ENCODE peak calls at places on chromosomes 1 and 21, in seven cellular contexts. F is GM23338, J is IMR-90, C is keratinocyte, U is hepatocyte, P is HCT116, T is endothelial cell of umbilical vein. I is an unnamed sample.

GRCh38 chr1:174894087-174894768 is 105.5 kb upstream of the CACYBP start:
- DNase-seq in F (no peak), U (no peak), T (no peak), C (no peak), P (no peak), J (no peak), I (no peak)

GRCh38 chr1:229058716-229059115 is 212.2 kb upstream of the RAB4A start:
- DNase-seq in P (no peak), C (no peak), U (no peak), F (peak; percentile 13), J (no peak), T (peak; percentile 29), I (no peak)

GRCh38 chr1:106755682-106756406 is 300.6 kb upstream of the PRMT6 start:
- DNase-seq in F (no peak), J (peak; percentile 10), C (peak; percentile 11), T (no peak), P (no peak), U (no peak), I (no peak)

GRCh38 chr1:95927061-95927460 is 693.1 kb downstream of the RWDD3 start:
- DNase-seq in T (no peak), C (no peak), J (no peak), U (no peak), P (no peak), F (no peak), I (no peak)

GRCh38 chr1:240474133-240474614 is 137.8 kb downstream of the GREM2 start:
- DNase-seq in U (peak; percentile 26), T (no peak), P (no peak), F (no peak), C (no peak), J (peak; percentile 87), I (no peak)

GRCh38 chr1:224735159-224735558 is 119.0 kb downstream of the CNIH3 start:
- DNase-seq in F (no peak), U (no peak), J (no peak), T (no peak), C (no peak), P (no peak), I (no peak)

GRCh38 chr1:29327223-29327935 is 91.1 kb downstream of the PTPRU start:
- DNase-seq in T (no peak), U (no peak), P (no peak), J (no peak), F (no peak), C (no peak), I (no peak)

GRCh38 chr1:190808035-190808434 is 330.4 kb upstream of the BRINP3 start:
- DNase-seq in F (no peak), J (no peak), U (no peak), P (no peak), C (no peak), T (no peak), I (no peak)

GRCh38 chr1:244552336-244552735 is 91.3 kb downstream of the CATSPERE start:
- DNase-seq in U (no peak), P (no peak), C (no peak), J (no peak), T (no peak), F (no peak), I (no peak)

GRCh38 chr1:159896086-159896930 is 3.7 kb downstream of the CFAP45 start:
- DNase-seq in F (no peak), T (no peak), J (no peak), C (no peak), U (no peak), P (no peak), I (no peak)

GRCh38 chr21:41497008-41497407 is 10.9 kb downstream of the TMPRSS2 start:
- DNase-seq in F (no peak), C (no peak), U (peak; percentile 52), T (no peak), J (no peak), P (no peak), I (no peak)

GRCh38 chr1:28591708-28592313 is at the start of gene RAB42:
- DNase-seq in J (no peak), U (peak; percentile 58), P (no peak), T (no peak), C (no peak), F (peak; percentile 80), I (peak; percentile 73)

GRCh38 chr1:239126881-239127280 is 259.5 kb upstream of the CHRM3 start:
- DNase-seq in P (no peak), T (no peak), J (no peak), C (no peak), F (no peak), U (no peak), I (no peak)

DNA sequence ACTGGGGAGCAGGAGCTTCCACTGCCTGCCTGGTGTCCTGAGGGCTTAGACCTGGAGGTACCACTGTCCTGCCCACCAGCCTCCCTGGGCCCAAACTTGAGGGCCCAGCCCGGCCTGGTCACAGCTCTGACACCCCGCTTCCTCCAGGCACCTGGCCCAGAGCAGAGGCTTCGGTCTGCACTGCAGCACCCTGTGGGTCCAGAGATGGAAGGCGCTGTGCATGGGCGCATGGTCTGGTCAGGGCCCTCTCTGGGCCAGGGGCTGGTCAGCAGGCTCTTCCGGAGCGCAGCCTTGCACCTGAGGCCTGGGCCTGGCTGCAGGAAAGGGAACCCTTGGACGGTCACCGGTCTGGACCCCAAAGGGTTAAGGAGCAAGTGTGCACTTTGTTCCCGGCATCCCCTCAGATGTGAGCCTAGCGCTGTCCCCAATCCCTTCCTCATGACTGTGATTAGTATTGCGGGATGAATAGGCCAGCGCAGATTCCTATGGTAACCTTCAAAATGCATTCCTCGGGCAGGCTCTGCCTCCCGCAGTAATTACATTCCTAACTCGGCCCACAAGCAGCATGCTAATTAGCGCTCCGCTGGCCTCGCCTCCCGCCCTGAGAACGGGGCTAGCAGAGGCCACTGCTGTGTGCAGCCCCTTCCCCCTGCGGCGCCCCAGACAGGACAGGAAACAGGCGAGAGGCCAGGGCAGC is 36.3 kb downstream of the PRDM16 start:
- DNase-seq in F (peak; percentile 94), T (no peak), P (no peak), J (no peak), C (no peak), U (peak; percentile 75), I (peak; percentile 98)
- H4K20me1 ChIP-seq in F (no peaks in the 10 kb centered on the region), T (no peaks in the 10 kb centered on the region), P (no peaks in the 10 kb centered on the region), J (no peaks in the 10 kb centered on the region), C (no peaks in the 10 kb centered on the region), U (no peaks in the 10 kb centered on the region), I (no peaks in the 10 kb centered on the region)

DNA sequence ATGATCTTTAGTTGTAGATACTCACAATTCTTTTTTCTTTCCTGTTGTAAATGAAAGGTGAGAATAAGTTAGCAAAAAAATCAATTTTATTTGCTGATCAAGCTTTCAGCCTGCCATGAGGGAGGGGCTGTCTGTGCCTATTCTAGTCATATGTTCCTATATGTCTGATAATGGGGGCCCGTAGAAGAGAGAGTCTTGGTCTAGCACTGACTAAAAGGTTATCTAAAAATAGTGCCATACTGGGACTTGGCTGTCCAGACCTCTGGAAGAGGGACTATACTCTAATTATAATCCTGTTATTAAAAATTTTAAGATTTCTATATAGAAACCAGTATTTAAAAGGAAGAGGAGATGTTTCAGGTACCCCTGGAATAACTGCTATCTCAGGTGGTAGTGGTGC is 18.6 kb downstream of the GNAI3 start:
- DNase-seq in F (no peak), T (no peak), P (no peak), U (no peak), J (no peak), C (no peak), I (no peak)
- H4K20me1 ChIP-seq in F (peaks cover 9% of the 10 kb centered on the region), T (peaks cover 12% of the 10 kb centered on the region), P (peaks cover 19% of the 10 kb centered on the region), U (peaks cover 77% of the 10 kb centered on the region), J (peaks cover 85% of the 10 kb centered on the region), C (peaks cover 27% of the 10 kb centered on the region), I (peaks cover 84% of the 10 kb centered on the region)

GRCh38 chr1:235326719-235327558 is 1.0 kb downstream of the ARID4B start:
- DNase-seq in T (peak; percentile 63), F (peak; percentile 69), J (no peak), P (no peak), C (no peak), U (peak; percentile 58), I (peak; percentile 60)

GRCh38 chr1:235327559-235328270 is at the start of gene ARID4B:
- DNase-seq in U (no peak), P (no peak), C (no peak), T (no peak), F (no peak), J (no peak), I (peak; percentile 52)

GRCh38 chr1:235325854-235326253 is 2.1 kb downstream of the ARID4B start:
- DNase-seq in P (no peak), J (no peak), T (no peak), U (no peak), C (no peak), F (no peak), I (no peak)

GRCh38 chr1:235324296-235324695 is 3.7 kb downstream of the ARID4B start:
- DNase-seq in T (no peak), P (no peak), C (no peak), J (no peak), F (no peak), U (no peak), I (no peak)

GRCh38 chr1:235325139-235325538 is 2.8 kb downstream of the ARID4B start:
- DNase-seq in U (no peak), J (no peak), T (peak; percentile 9), P (no peak), F (no peak), C (no peak), I (no peak)
- H4K20me1 ChIP-seq in U (peaks cover 75% of the 10 kb centered on the region), J (peaks cover 71% of the 10 kb centered on the region), T (peaks cover 19% of the 10 kb centered on the region), P (no peaks in the 10 kb centered on the region), F (peaks cover 46% of the 10 kb centered on the region), C (peaks cover 4% of the 10 kb centered on the region), I (peaks cover 80% of the 10 kb centered on the region)

GRCh38 chr21:33550772-33551660 is 8.2 kb downstream of the SON start:
- DNase-seq in F (no peak), J (no peak), T (no peak), C (no peak), U (no peak), P (no peak), I (no peak)

GRCh38 chr21:33552093-33552998 is 9.5 kb downstream of the SON start:
- DNase-seq in P (no peak), C (no peak), T (no peak), F (no peak), J (peak; percentile 22), U (no peak), I (no peak)

GRCh38 chr21:33552999-33553598 is 10.3 kb downstream of the SON start:
- DNase-seq in J (no peak), T (no peak), P (no peak), C (no peak), F (no peak), U (no peak), I (no peak)

GRCh38 chr21:33551664-33552063 is 8.8 kb downstream of the SON start:
- DNase-seq in U (no peak), C (no peak), T (no peak), F (no peak), J (no peak), P (no peak), I (no peak)

DNA sequence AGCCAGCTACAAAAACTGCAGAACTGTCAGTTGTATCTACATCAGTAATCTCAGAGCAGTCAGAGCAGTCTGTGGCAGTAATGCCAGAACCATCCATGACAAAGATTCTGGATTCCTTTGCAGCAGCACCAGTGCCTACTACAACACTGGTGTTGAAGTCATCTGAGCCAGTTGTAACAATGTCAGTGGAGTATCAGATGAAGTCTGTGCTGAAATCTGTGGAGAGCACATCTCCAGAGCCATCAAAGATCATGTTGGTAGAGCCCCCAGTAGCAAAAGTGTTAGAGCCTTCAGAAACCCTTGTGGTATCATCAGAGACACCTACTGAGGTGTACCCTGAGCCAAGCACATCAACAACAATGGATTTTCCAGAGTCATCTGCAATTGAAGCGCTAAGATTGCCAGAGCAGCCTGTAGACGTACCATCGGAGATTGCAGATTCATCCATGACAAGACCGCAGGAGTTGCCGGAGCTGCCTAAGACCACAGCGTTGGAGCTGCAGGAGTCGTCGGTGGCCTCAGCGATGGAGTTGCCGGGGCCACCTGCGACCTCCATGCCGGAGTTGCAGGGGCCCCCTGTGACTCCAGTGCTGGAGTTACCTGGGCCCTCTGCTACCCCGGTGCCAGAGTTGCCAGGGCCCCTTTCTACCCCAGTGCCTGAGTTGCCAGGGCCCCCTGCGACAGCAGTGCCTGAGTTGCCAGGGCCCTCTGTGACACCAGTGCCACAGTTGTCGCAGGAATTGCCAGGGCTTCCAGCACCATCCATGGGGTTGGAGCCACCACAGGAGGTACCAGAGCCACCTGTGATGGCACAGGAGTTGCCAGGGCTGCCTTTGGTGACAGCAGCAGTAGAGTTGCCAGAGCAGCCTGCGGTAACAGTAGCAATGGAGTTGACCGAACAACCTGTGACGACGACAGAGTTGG is 7.3 kb downstream of the SON start:
- DNase-seq in U (no peak), P (no peak), J (no peak), C (no peak), F (no peak), T (no peak), I (no peak)
- H4K20me1 ChIP-seq in U (peaks cover 99% of the 10 kb centered on the region), P (peaks cover 48% of the 10 kb centered on the region), J (peaks cover 85% of the 10 kb centered on the region), C (peaks cover 47% of the 10 kb centered on the region), F (peaks cover 50% of the 10 kb centered on the region), T (peaks cover 16% of the 10 kb centered on the region), I (peaks cover 93% of the 10 kb centered on the region)